ENCODE peak calls at places on chromosomes 5 and 9, in eight cellular contexts. P is aorta, F is PC-3, S is WERI-Rb-1, R is ascending aorta, Z is A549, W is choroid plexus epithelial cell, N is psoas muscle. C is an unnamed sample.

GRCh38 chr5:105767265-105767664 is 1903.5 kb downstream of the EFNA5 start:
- DNase-seq in P (no peak), F (peak; percentile 51), S (no peak), R (no peak), Z (no peak), W (no peak), N (no peak), C (no peak)

GRCh38 chr5:172109749-172110148 is 78.3 kb downstream of the STK10 start:
- DNase-seq in P (peak; percentile 44), F (no peak), S (no peak), R (no peak), Z (no peak), W (no peak), N (no peak), C (no peak)

GRCh38 chr5:123545506-123545905 is 33.5 kb downstream of the CSNK1G3 start:
- DNase-seq in P (no peak), F (peak; percentile 32), S (peak; percentile 39), R (no peak), Z (peak; percentile 38), W (peak; percentile 30), N (no peak), C (no peak)

GRCh38 chr5:180069589-180070247 is 1.8 kb downstream of the RNF130 start:
- DNase-seq in P (no peak), F (peak; percentile 26), S (peak; percentile 23), R (peak; percentile 68), Z (no peak), W (peak; percentile 14), N (no peak), C (no peak)

GRCh38 chr5:38719916-38720315 is 125.9 kb upstream of the OSMR start:
- DNase-seq in P (no peak), F (peak; percentile 56), S (no peak), R (no peak), Z (peak; percentile 7), W (peak; percentile 55), N (no peak), C (peak; percentile 37)

GRCh38 chr9:100581661-100582060 is 3.8 kb downstream of the CAVIN4 start:
- DNase-seq in P (no peak), F (no peak), S (no peak), R (no peak), Z (no peak), W (no peak), N (no peak), C (no peak)

GRCh38 chr5:83029912-83030311 is 47.3 kb downstream of the TMEM167A start:
- DNase-seq in P (no peak), F (no peak), S (no peak), R (no peak), Z (peak; percentile 29), W (peak; percentile 66), N (no peak), C (peak; percentile 50)

GRCh38 chr5:142323480-142324376 is 1.1 kb downstream of the SPRY4 start:
- DNase-seq in P (peak; percentile 81), F (peak; percentile 32), S (no peak), R (peak; percentile 73), Z (peak; percentile 30), W (peak; percentile 64), N (no peak), C (no peak)

GRCh38 chr5:64156276-64156675 is 9.4 kb upstream of the RNF180 start:
- DNase-seq in P (no peak), F (no peak), S (no peak), R (no peak), Z (no peak), W (no peak), N (no peak), C (no peak)

GRCh38 chr9:87742813-87743428 is 17.0 kb downstream of the CTSL start:
- DNase-seq in P (no peak), F (no peak), S (no peak), R (no peak), Z (no peak), W (no peak), N (no peak), C (no peak)

GRCh38 chr9:129881547-129882324 is 46.5 kb downstream of the USP20 start:
- DNase-seq in P (no peak), F (no peak), S (no peak), R (no peak), Z (no peak), W (peak; percentile 46), N (no peak), C (no peak)

GRCh38 chr5:122751293-122751753 is 23.6 kb upstream of the SNX2 start:
- DNase-seq in P (no peak), F (no peak), S (no peak), R (peak; percentile 71), Z (peak; percentile 44), W (peak; percentile 82), N (no peak), C (no peak)

GRCh38 chr5:79684782-79685181 is 4.9 kb upstream of the CMYA5 start:
- DNase-seq in P (no peak), F (no peak), S (no peak), R (no peak), Z (no peak), W (no peak), N (no peak), C (no peak)

GRCh38 chr9:114364123-114364522 is 23.7 kb downstream of the AKNA start:
- DNase-seq in P (no peak), F (peak; percentile 78), S (no peak), R (no peak), Z (no peak), W (peak; percentile 90), N (no peak), C (peak; percentile 87)

GRCh38 chr5:53407373-53407772 is 73.1 kb upstream of the FST start:
- DNase-seq in P (no peak), F (peak; percentile 55), S (no peak), R (no peak), Z (no peak), W (peak; percentile 86), N (no peak), C (no peak)

GRCh38 chr5:96816991-96817390 is 9.2 kb upstream of the ERAP1 start:
- DNase-seq in P (no peak), F (no peak), S (no peak), R (no peak), Z (no peak), W (no peak), N (no peak), C (no peak)
- H3K4me3 ChIP-seq in P (no peak overlapping the region), F (no peak overlapping the region), S (no peak overlapping the region), R (no peak overlapping the region), Z (no peak overlapping the region), W (no peak overlapping the region), N (no peak overlapping the region), C (no peak overlapping the region)

DNA sequence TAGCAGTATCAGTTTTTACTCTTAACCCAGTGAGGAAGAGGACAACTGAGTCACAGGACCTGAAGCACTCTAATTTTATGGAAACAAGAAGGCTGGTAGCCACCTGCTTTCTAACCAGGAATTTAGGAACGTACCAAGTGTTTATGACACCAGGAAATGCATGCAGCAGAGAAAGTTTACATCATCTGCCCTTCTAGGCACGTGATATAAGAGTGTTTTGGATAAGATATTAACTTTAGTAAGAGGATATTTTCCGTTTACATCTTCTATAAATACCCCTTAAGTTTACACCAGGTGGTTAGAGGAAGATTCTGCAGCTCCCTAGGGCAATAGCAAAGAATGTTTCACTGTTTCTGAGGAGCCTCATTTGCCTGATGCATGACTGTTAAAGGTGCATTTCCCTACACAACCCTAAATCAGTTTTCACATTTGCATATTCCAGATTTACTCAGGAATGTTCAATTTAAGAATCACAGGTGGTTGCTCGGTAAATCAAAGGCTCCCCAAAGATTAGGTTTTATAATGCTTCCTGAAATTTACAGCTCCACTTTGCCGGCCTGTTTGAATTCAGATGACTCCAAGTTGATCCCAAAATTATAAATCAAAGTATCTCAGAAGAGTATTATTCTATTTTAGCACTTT is 1.8 kb downstream of the TSC1 start:
- DNase-seq in P (no peak), F (no peak), S (no peak), R (no peak), Z (no peak), W (peak; percentile 57), N (no peak), C (no peak)
- H3K4me3 ChIP-seq in P (no peak overlapping the region), F (peak overlapping the region; percentile 96), S (no peak overlapping the region), R (no peak overlapping the region), Z (no peak overlapping the region), W (no peak overlapping the region), N (peak overlapping the region; percentile 78), C (no peak overlapping the region)

GRCh38 chr9:137476856-137477255 is 17.7 kb upstream of the NSMF start:
- DNase-seq in P (peak; percentile 48), F (no peak), S (no peak), R (no peak), Z (no peak), W (no peak), N (no peak), C (no peak)

GRCh38 chr9:137475666-137476065 is 16.5 kb upstream of the NSMF start:
- DNase-seq in P (no peak), F (no peak), S (no peak), R (no peak), Z (no peak), W (no peak), N (no peak), C (no peak)

GRCh38 chr9:137470785-137471184 is 11.7 kb upstream of the NSMF start:
- DNase-seq in P (peak; percentile 17), F (no peak), S (no peak), R (no peak), Z (no peak), W (no peak), N (no peak), C (no peak)

GRCh38 chr9:137477778-137478612 is 18.9 kb upstream of the NSMF start:
- DNase-seq in P (peak; percentile 69), F (no peak), S (no peak), R (no peak), Z (no peak), W (no peak), N (no peak), C (no peak)

GRCh38 chr9:137474271-137474670 is 15.1 kb upstream of the NSMF start:
- DNase-seq in P (peak; percentile 70), F (no peak), S (no peak), R (no peak), Z (no peak), W (no peak), N (no peak), C (no peak)
- H3K4me3 ChIP-seq in P (no peak overlapping the region), F (no peak overlapping the region), S (no peak overlapping the region), R (no peak overlapping the region), Z (no peak overlapping the region), W (no peak overlapping the region), N (no peak overlapping the region), C (no peak overlapping the region)

GRCh38 chr5:75059887-75060286 is 7.5 kb upstream of the GCNT4 start:
- DNase-seq in P (no peak), F (no peak), S (no peak), R (no peak), Z (no peak), W (no peak), N (no peak), C (no peak)
- H3K4me3 ChIP-seq in P (no peak overlapping the region), F (no peak overlapping the region), S (no peak overlapping the region), R (no peak overlapping the region), Z (no peak overlapping the region), W (no peak overlapping the region), N (no peak overlapping the region), C (no peak overlapping the region)